ENCODE peak calls at places on chromosomes 11 and 22, in eight cellular contexts. Q is left ventricle myocardium inferior, K is AG04450, M is IMR-90, A is lower leg skin, Z is colonic mucosa, N is skeletal muscle cell, O is kidney epithelial cell. T is an unnamed sample.

GRCh38 chr22:20281891-20282290 is 13.8 kb upstream of the RTN4R start:
- DNase-seq in Q (no peak), K (no peak), M (no peak), A (no peak), Z (no peak), N (no peak), O (no peak), T (no peak)

GRCh38 chr11:64713031-64713780 is 9.8 kb downstream of the NRXN2 start:
- DNase-seq in Q (peak), K (no peak), M (peak), A (no peak), Z (no peak), N (no peak), O (no peak), T (peak)

GRCh38 chr11:44335052-44335894 is 25.3 kb upstream of the ALX4 start:
- DNase-seq in Q (no peak), K (no peak), M (no peak), A (no peak), Z (no peak), N (no peak), O (no peak), T (no peak)

GRCh38 chr11:1896468-1896867 is 4.8 kb upstream of the PRR33 start:
- DNase-seq in Q (no peak), K (no peak), M (no peak), A (no peak), Z (no peak), N (no peak), O (no peak), T (no peak)

GRCh38 chr22:48627203-48627602 is 1200.5 kb downstream of the BRD1 start:
- DNase-seq in Q (no peak), K (no peak), M (no peak), A (no peak), Z (no peak), N (no peak), O (no peak), T (no peak)

GRCh38 chr11:64566915-64567882 is 23.8 kb upstream of the SLC22A12 start:
- DNase-seq in Q (no peak), K (no peak), M (no peak), A (no peak), Z (no peak), N (no peak), O (no peak), T (no peak)

GRCh38 chr11:99911116-99911515 is 776.0 kb upstream of the ARHGAP42 start:
- DNase-seq in Q (no peak), K (no peak), M (no peak), A (no peak), Z (no peak), N (no peak), O (no peak), T (no peak)

GRCh38 chr11:59289356-59289755 is 69.3 kb upstream of the OR5AN1 start:
- DNase-seq in Q (no peak), K (no peak), M (no peak), A (no peak), Z (no peak), N (no peak), O (no peak), T (no peak)

GRCh38 chr22:41499624-41500280 is 30.8 kb downstream of the ACO2 start:
- DNase-seq in Q (no peak), K (no peak), M (no peak), A (no peak), Z (no peak), N (no peak), O (no peak), T (no peak)

GRCh38 chr11:123461164-123461563 is 31.1 kb downstream of the GRAMD1B start:
- DNase-seq in Q (peak), K (no peak), M (no peak), A (peak), Z (no peak), N (no peak), O (no peak), T (no peak)

GRCh38 chr11:44574620-44575287 is 9.3 kb downstream of the CD82 start:
- DNase-seq in Q (no peak), K (peak), M (peak), A (no peak), Z (no peak), N (peak), O (peak), T (no peak)

GRCh38 chr11:27179334-27179733 is 138.7 kb downstream of the BBOX1 start:
- DNase-seq in Q (no peak), K (no peak), M (no peak), A (no peak), Z (no peak), N (no peak), O (no peak), T (no peak)

GRCh38 chr22:36317658-36318271 is 64.8 kb downstream of the APOL1 start:
- DNase-seq in Q (no peak), K (no peak), M (no peak), A (no peak), Z (no peak), N (no peak), O (no peak), T (no peak)

GRCh38 chr11:88701816-88702215 is 364.0 kb downstream of the GRM5 start:
- DNase-seq in Q (no peak), K (no peak), M (no peak), A (no peak), Z (no peak), N (no peak), O (no peak), T (no peak)

DNA sequence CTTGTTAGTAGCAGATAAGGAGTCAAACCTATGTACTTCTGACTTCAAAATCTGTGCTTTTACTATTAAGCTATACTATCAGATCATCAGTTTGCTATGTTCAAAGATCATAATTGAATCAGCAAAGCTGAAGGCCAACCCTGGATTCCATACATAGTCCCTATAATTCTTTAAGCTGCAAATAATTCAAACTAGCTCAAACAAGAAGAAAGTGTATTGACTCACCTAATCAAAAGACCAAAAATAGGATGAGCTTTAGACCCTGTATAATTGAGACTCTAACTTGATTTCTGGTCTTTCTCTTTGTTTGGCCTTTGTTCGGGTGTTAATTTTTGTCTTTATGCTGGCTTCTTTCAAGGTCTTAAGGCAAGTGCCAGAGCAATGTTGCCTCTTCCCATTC is 213.7 kb downstream of the CWF19L2 start:
- DNase-seq in Q (no peak), K (no peak), M (no peak), A (no peak), Z (no peak), N (no peak), O (no peak), T (no peak)
- H3K4me3 ChIP-seq in Q (no peak), K (no peak), M (no peak), A (no peak), Z (no peak), N (no peak), O (no peak), T (no peak)

GRCh38 chr11:32255876-32256275 is 165.0 kb downstream of the RCN1 start:
- DNase-seq in Q (no peak), K (no peak), M (no peak), A (no peak), Z (no peak), N (no peak), O (no peak), T (no peak)
- H3K4me3 ChIP-seq in Q (no peak), K (no peak), M (no peak), A (no peak), Z (no peak), N (no peak), O (no peak), T (no peak)

DNA sequence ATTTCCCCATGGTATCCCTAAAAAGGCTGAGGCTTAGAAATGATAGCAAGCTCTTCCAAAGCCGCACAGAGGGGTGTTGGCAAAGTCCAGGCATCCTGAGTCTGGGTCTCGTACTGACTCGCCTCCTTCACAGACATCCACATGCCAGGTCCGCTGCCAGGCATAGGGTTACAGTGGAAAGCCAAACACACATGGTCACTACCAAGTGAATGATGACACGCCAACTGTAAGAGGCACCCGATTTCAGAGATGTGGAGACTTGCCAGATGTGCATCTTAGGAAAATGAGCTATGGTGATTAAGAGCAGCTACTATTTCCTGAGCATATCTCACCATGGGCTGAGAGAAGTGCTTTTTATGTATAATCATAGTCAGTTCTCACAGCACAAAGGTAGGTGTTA is 314.9 kb downstream of the MIAT start:
- DNase-seq in Q (no peak), K (no peak), M (no peak), A (peak), Z (no peak), N (no peak), O (no peak), T (no peak)
- H3K4me3 ChIP-seq in Q (no peak), K (no peak), M (no peak), A (no peak), Z (no peak), N (no peak), O (no peak), T (no peak)

GRCh38 chr11:72078477-72078876 is 1.9 kb downstream of the NUMA1 start:
- DNase-seq in Q (no peak), K (no peak), M (peak), A (no peak), Z (no peak), N (no peak), O (no peak), T (no peak)
- H3K4me3 ChIP-seq in Q (no peak), K (peak), M (peak), A (no peak), Z (no peak), N (peak), O (peak), T (no peak)

GRCh38 chr11:37503411-37504065 is 905.5 kb upstream of the RAG2 start:
- DNase-seq in Q (no peak), K (no peak), M (no peak), A (no peak), Z (no peak), N (no peak), O (no peak), T (no peak)
- H3K4me3 ChIP-seq in Q (no peak), K (no peak), M (no peak), A (no peak), Z (no peak), N (no peak), O (no peak), T (no peak)

GRCh38 chr11:117314840-117315239 is 1.2 kb downstream of the BACE1 start:
- DNase-seq in Q (no peak), K (no peak), M (no peak), A (no peak), Z (no peak), N (no peak), O (no peak), T (no peak)

GRCh38 chr11:117316197-117316961 is at the start of gene BACE1:
- DNase-seq in Q (peak), K (peak), M (peak), A (peak), Z (peak), N (peak), O (peak), T (peak)

GRCh38 chr11:117313828-117314768 is 2.0 kb downstream of the BACE1 start:
- DNase-seq in Q (no peak), K (no peak), M (no peak), A (no peak), Z (no peak), N (no peak), O (no peak), T (no peak)

GRCh38 chr11:117313103-117313502 is 3.0 kb downstream of the BACE1 start:
- DNase-seq in Q (no peak), K (no peak), M (no peak), A (no peak), Z (no peak), N (no peak), O (no peak), T (no peak)

GRCh38 chr11:117315285-117316196 is 515 bp downstream of the BACE1 start:
- DNase-seq in Q (no peak), K (no peak), M (no peak), A (no peak), Z (no peak), N (no peak), O (no peak), T (peak)
- H3K4me3 ChIP-seq in Q (peak), K (peak), M (peak), A (peak), Z (peak), N (peak), O (peak), T (peak)

DNA sequence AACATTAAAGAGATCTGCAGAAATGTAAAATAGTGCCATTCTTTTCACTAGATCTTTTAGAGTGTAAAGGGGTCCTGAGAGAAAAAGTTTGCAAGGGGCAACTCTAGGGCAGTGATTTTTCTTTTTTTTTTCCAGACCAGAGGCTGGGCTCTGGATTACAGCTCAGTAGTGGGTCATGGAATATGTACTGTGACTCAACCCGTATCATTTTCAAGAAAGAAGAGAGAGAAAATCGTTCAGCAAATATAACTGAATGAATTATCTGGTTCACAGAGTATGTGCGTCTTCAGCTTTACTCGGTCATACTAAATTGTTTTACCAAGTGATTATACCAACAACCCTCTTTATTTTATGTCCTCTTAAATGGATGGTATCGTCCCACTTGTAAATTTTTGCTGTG is 3.8 kb downstream of the CEP57 start:
- DNase-seq in Q (no peak), K (no peak), M (peak), A (no peak), Z (no peak), N (no peak), O (no peak), T (no peak)
- H3K4me3 ChIP-seq in Q (no peak), K (no peak), M (no peak), A (no peak), Z (no peak), N (no peak), O (no peak), T (no peak)

GRCh38 chr11:102966011-102966410 is 10.5 kb upstream of the MMP13 start:
- DNase-seq in Q (no peak), K (no peak), M (no peak), A (no peak), Z (no peak), N (no peak), O (no peak), T (no peak)

GRCh38 chr11:102971766-102972165 is 16.2 kb upstream of the MMP13 start:
- DNase-seq in Q (no peak), K (no peak), M (peak), A (no peak), Z (no peak), N (no peak), O (no peak), T (no peak)

GRCh38 chr11:102964867-102965266 is 9.3 kb upstream of the MMP13 start:
- DNase-seq in Q (no peak), K (no peak), M (no peak), A (no peak), Z (no peak), N (no peak), O (no peak), T (no peak)

DNA sequence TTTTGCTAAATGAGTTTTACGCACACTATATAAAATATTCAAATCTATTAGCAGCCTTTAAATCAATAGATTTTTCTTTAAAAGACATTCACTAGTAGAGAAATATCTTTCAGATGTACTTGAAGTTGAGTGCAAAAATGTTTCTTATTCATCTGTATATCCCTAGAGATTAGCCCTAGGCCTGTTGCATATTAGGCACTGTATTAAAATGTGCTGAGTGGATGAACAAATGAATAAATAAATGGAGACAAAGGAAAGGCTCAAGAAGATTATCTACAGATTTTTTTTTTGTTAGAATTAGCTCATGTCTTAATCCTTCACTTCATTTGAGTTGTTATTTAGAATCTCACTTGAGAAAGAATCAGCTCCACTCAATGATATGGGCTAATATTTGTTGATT is 12.0 kb upstream of the MMP13 start:
- DNase-seq in Q (no peak), K (no peak), M (no peak), A (no peak), Z (no peak), N (no peak), O (no peak), T (no peak)
- H3K4me3 ChIP-seq in Q (no peak), K (no peak), M (no peak), A (no peak), Z (no peak), N (no peak), O (no peak), T (no peak)

GRCh38 chr11:134711008-134711407 is 299.0 kb upstream of the B3GAT1 start:
- DNase-seq in Q (no peak), K (no peak), M (no peak), A (no peak), Z (no peak), N (no peak), O (no peak), T (no peak)

GRCh38 chr11:134716582-134716981 is 304.5 kb upstream of the B3GAT1 start:
- DNase-seq in Q (no peak), K (no peak), M (no peak), A (peak), Z (no peak), N (no peak), O (no peak), T (no peak)

GRCh38 chr11:134714021-134714656 is 302.1 kb upstream of the B3GAT1 start:
- DNase-seq in Q (no peak), K (no peak), M (no peak), A (peak), Z (no peak), N (no peak), O (no peak), T (no peak)

GRCh38 chr11:134711563-134711962 is 299.5 kb upstream of the B3GAT1 start:
- DNase-seq in Q (no peak), K (no peak), M (no peak), A (no peak), Z (no peak), N (no peak), O (no peak), T (no peak)

DNA sequence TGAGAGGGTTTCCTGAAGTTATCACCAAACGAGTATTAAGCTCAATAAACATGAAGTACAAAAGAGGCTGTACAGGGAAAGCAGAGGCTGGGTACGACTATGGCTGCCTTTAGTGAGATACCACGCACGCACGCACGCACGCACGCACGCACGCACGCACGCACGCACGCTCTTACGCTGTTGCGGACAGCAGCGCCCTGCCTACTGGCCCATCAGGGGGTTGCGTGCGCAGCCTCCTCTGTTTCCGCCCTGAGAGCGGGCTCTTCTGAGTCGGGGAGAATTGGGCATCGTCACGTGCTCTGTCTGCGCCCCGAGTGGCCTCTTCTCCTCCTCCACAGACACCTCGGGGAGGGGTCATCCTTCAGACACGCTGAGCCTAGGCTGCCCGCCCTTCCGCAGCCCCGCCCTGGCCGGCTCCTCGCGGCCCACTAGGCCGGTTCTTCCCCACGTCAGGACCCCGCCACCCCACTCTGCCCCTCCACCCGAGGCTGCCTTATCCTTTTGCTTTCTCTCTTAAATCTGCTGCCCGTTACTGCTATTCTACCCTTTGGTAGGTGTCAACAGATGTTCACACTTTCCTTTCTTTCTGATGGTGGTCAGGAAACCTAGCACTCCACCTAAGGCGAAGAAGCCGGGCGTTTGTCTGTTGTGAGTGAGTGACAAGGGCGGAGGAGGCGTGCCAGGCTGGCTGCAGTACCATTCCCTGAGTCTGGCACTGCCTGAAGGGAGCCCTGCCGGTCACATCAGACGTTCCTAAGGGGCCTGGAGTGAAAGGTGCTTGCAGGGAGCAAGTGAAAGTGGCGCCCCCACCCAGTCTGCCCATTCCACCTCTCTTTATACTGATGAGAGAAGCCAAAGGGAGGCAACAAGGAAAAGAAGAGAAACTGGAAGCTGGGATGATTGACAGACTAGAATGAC is 300.4 kb upstream of the B3GAT1 start:
- DNase-seq in Q (no peak), K (no peak), M (no peak), A (no peak), Z (no peak), N (no peak), O (no peak), T (no peak)
- H3K4me3 ChIP-seq in Q (no peak), K (no peak), M (no peak), A (no peak), Z (no peak), N (no peak), O (no peak), T (no peak)

DNA sequence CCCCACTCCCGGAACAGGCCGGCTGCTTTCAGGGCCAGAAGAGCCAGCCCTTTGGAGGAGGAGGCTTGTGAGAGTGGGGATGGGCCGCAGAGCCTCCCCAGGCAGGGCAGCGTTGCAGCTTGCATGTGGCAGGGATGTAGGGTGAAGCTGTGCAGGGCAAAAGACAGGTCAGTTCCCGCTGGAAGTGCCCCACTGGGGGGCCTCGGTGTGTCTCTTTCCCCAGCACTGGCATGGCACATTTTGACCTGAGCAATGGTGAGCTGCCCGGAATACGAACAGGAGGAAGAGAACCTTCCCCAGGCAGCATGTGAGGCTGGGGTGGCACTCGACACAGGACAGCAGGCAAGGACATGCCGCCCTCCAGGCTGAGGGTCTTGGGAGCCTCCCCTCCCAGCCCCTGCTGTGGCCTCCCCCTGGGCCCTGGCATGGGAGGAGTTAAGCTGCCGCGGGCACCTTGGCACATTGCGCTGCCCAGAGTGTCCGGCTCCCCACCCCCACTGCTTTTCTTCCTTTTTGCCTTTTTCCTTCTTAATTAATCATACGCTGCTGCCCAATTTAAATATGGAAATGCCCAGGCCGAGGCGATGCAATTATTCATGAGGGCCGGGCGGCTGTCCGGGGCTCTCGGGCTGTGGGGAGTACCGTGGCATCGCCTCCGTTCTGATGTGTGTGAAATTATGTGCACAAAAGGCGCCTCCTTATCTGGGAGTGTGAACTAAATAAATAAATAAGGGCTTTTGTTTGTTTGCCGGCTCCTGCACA is 76.0 kb upstream of the WNT7B start:
- DNase-seq in Q (peak), K (no peak), M (no peak), A (peak), Z (peak), N (no peak), O (no peak), T (peak)
- H3K4me3 ChIP-seq in Q (peak), K (peak), M (peak), A (peak), Z (peak), N (peak), O (peak), T (peak)

T was measured in mucosa of descending colon.